ENCODE peak calls at places on chromosomes 12 and 14, in ten cellular contexts. Q is epithelial cell of proximal tubule, J is fibroblast of pulmonary artery, B is Peyer's patch, G is upper lobe of right lung, D is GM20000, M is nephron progenitor cell, W is right lobe of liver, L is AG04450, E is HFFc6. X is an unnamed sample.

GRCh38 chr12:127822743-127823433 is 444.1 kb upstream of the TMEM132C start:
- DNase-seq in Q (no peak), J (no peak), B (no peak), G (no peak), D (no peak), M (no peak), W (no peak), L (no peak), E (no peak), X (no peak)

GRCh38 chr14:70555890-70556289 is 21.1 kb upstream of the ADAM20 start:
- DNase-seq in Q (no peak), J (peak), B (no peak), G (no peak), D (no peak), M (no peak), W (no peak), L (no peak), E (no peak), X (no peak)

GRCh38 chr14:20743556-20743955 is 2.1 kb upstream of the EDDM3A start:
- DNase-seq in Q (no peak), J (no peak), B (no peak), G (no peak), D (no peak), M (no peak), W (no peak), L (no peak), E (no peak), X (no peak)

GRCh38 chr14:89324501-89325298 is 92.3 kb downstream of the FOXN3 start:
- DNase-seq in Q (no peak), J (no peak), B (no peak), G (no peak), D (peak), M (no peak), W (no peak), L (no peak), E (no peak), X (no peak)

GRCh38 chr14:61628192-61628591 is 67.1 kb upstream of the HIF1A start:
- DNase-seq in Q (no peak), J (peak), B (no peak), G (no peak), D (no peak), M (no peak), W (no peak), L (no peak), E (no peak), X (no peak)

GRCh38 chr12:132610051-132610759 is at the start of gene LRCOL1:
- DNase-seq in Q (no peak), J (peak), B (peak), G (peak), D (no peak), M (no peak), W (no peak), L (peak), E (peak), X (no peak)

GRCh38 chr12:58537278-58537677 is 383.0 kb downstream of the LRIG3 start:
- DNase-seq in Q (no peak), J (peak), B (no peak), G (no peak), D (no peak), M (no peak), W (no peak), L (peak), E (peak), X (no peak)

GRCh38 chr12:58877243-58877743 is 43.0 kb downstream of the LRIG3 start:
- DNase-seq in Q (peak), J (peak), B (no peak), G (no peak), D (no peak), M (no peak), W (peak), L (peak), E (peak), X (no peak)

GRCh38 chr12:3311027-3311402 is 180.0 kb upstream of the PRMT8 start:
- DNase-seq in Q (no peak), J (no peak), B (peak), G (no peak), D (no peak), M (no peak), W (no peak), L (no peak), E (no peak), X (no peak)

GRCh38 chr14:24339284-24340151 is at the start of gene RIPK3:
- DNase-seq in Q (no peak), J (no peak), B (peak), G (peak), D (peak), M (peak), W (no peak), L (no peak), E (no peak), X (no peak)

GRCh38 chr14:21055473-21056117 is 2.0 kb upstream of the RNASE8 start:
- DNase-seq in Q (no peak), J (no peak), B (no peak), G (no peak), D (no peak), M (no peak), W (peak), L (no peak), E (no peak), X (no peak)

GRCh38 chr14:104431351-104431928 is 148.1 kb upstream of the C14orf180 start:
- DNase-seq in Q (no peak), J (no peak), B (no peak), G (no peak), D (no peak), M (no peak), W (no peak), L (no peak), E (no peak), X (peak)

GRCh38 chr12:57726151-57726883 is 12.2 kb downstream of the AGAP2 start:
- DNase-seq in Q (no peak), J (peak), B (peak), G (peak), D (peak), M (peak), W (peak), L (peak), E (peak), X (peak)

GRCh38 chr14:68782091-68782981 is 10.5 kb downstream of the ZFP36L1 start:
- DNase-seq in Q (no peak), J (no peak), B (no peak), G (no peak), D (no peak), M (no peak), W (peak), L (no peak), E (no peak), X (no peak)

GRCh38 chr14:90159147-90159546 is 97.2 kb upstream of the PSMC1 start:
- DNase-seq in Q (no peak), J (no peak), B (no peak), G (no peak), D (no peak), M (no peak), W (no peak), L (no peak), E (no peak), X (no peak)

GRCh38 chr12:116201908-116202307 is 75.6 kb downstream of the MED13L start:
- DNase-seq in Q (no peak), J (no peak), B (no peak), G (no peak), D (no peak), M (no peak), W (no peak), L (no peak), E (peak), X (no peak)

GRCh38 chr14:70755655-70756054 is 53.7 kb downstream of the MAP3K9 start:
- DNase-seq in Q (no peak), J (no peak), B (no peak), G (no peak), D (no peak), M (no peak), W (no peak), L (no peak), E (no peak), X (no peak)

GRCh38 chr12:41552507-41553047 is 364.5 kb downstream of the PDZRN4 start:
- DNase-seq in Q (no peak), J (no peak), B (no peak), G (no peak), D (no peak), M (no peak), W (no peak), L (no peak), E (no peak), X (no peak)

GRCh38 chr12:89436062-89436461 is 83.8 kb upstream of the DUSP6 start:
- DNase-seq in Q (no peak), J (no peak), B (no peak), G (no peak), D (no peak), M (no peak), W (no peak), L (no peak), E (no peak), X (no peak)

GRCh38 chr14:56216631-56217379 is 98.6 kb downstream of the PELI2 start:
- DNase-seq in Q (no peak), J (peak), B (no peak), G (no peak), D (no peak), M (no peak), W (peak), L (no peak), E (no peak), X (no peak)

GRCh38 chr12:77033658-77034164 is 31.7 kb downstream of the E2F7 start:
- DNase-seq in Q (no peak), J (no peak), B (no peak), G (no peak), D (no peak), M (no peak), W (no peak), L (no peak), E (no peak), X (no peak)

GRCh38 chr14:30610719-30611388 is 11.3 kb upstream of the SCFD1 start:
- DNase-seq in Q (peak), J (peak), B (no peak), G (no peak), D (peak), M (no peak), W (peak), L (peak), E (peak), X (peak)

GRCh38 chr14:101604935-101605767 is 43.9 kb downstream of the DIO3 start:
- DNase-seq in Q (no peak), J (no peak), B (peak), G (no peak), D (no peak), M (no peak), W (peak), L (no peak), E (no peak), X (no peak)

GRCh38 chr12:52969828-52970569 is 21.1 kb downstream of the KRT18 start:
- DNase-seq in Q (no peak), J (no peak), B (peak), G (no peak), D (no peak), M (peak), W (peak), L (no peak), E (no peak), X (no peak)

GRCh38 chr14:99772371-99773283 is 20.6 kb upstream of the EML1 start:
- DNase-seq in Q (no peak), J (no peak), B (no peak), G (no peak), D (no peak), M (no peak), W (no peak), L (no peak), E (no peak), X (no peak)

GRCh38 chr12:8912910-8913309 is 1.4 kb upstream of the PHC1 start:
- DNase-seq in Q (no peak), J (no peak), B (no peak), G (no peak), D (peak), M (no peak), W (no peak), L (no peak), E (no peak), X (no peak)

GRCh38 chr12:106646472-106646871 is 63.7 kb downstream of the RFX4 start:
- DNase-seq in Q (no peak), J (no peak), B (no peak), G (no peak), D (no peak), M (no peak), W (no peak), L (no peak), E (no peak), X (no peak)

GRCh38 chr12:107207931-107208515 is 114.7 kb upstream of the CRY1 start:
- DNase-seq in Q (no peak), J (no peak), B (no peak), G (no peak), D (no peak), M (no peak), W (no peak), L (no peak), E (no peak), X (no peak)

GRCh38 chr14:74290415-74290814 is 12.3 kb downstream of the ABCD4 start:
- DNase-seq in Q (no peak), J (peak), B (no peak), G (no peak), D (no peak), M (peak), W (no peak), L (no peak), E (no peak), X (no peak)

GRCh38 chr14:55094630-55095157 is 34.4 kb upstream of the LGALS3 start:
- DNase-seq in Q (no peak), J (no peak), B (no peak), G (no peak), D (no peak), M (no peak), W (no peak), L (peak), E (peak), X (no peak)

GRCh38 chr14:94748667-94749347 is 21.1 kb downstream of the GSC start:
- DNase-seq in Q (no peak), J (no peak), B (no peak), G (no peak), D (no peak), M (peak), W (peak), L (no peak), E (no peak), X (no peak)

GRCh38 chr12:49518914-49519573 is 19.8 kb upstream of the KCNH3 start:
- DNase-seq in Q (no peak), J (peak), B (no peak), G (no peak), D (no peak), M (no peak), W (no peak), L (no peak), E (peak), X (no peak)

GRCh38 chr12:28742791-28743190 is 406.3 kb upstream of the FAR2 start:
- DNase-seq in Q (peak), J (no peak), B (no peak), G (no peak), D (no peak), M (no peak), W (no peak), L (no peak), E (no peak), X (no peak)

GRCh38 chr14:23670489-23670888 is 34.3 kb downstream of the DHRS2 start:
- DNase-seq in Q (no peak), J (no peak), B (no peak), G (no peak), D (no peak), M (no peak), W (no peak), L (no peak), E (no peak), X (no peak)

GRCh38 chr12:95918194-95918993 is 24.0 kb downstream of the CCDC38 start:
- DNase-seq in Q (no peak), J (peak), B (no peak), G (no peak), D (peak), M (peak), W (peak), L (no peak), E (peak), X (peak)

DNA sequence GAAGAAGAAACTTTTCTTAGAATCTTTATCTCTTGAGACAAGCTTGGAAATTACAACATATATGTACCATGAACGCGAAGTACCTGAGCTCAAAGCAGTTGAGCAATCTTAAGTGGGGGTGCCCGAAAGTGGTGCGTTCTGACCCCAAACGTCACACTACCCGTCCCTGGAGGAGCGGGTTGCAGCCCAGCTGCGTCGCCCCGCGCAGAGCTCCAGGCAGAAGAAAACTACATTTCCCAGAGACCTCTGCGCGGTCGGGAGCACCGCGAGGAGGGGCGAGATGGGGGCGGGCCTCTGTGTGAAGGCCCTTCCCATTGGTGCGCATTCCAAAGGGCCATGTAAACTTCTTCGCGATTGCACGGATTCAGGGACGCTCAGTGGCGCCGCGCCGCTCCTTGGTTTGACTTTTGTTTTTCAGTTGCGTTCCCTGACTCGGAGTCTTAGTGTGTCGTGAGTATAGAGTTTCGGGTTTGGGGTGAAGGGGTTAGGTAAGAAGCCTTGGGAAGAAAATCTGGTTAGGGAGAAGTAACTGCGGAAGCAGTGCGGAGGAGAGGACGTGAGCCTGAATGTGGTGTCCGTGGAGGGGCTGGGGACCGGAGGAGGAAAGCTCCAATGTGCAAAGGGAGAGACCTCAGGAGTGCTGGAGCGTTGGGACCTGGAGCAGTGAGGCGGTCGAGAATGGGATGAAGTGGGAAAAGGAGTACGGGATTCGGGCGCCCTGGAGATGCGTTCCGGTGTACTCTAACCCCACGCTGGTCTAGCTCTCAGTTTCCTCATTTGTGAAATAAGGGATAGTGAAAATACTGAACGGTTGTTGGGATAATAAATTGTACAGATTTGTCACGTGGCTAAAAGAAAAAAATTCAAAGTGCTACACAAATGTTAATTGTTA is at the start of gene CCDC77:
- DNase-seq in Q (peak), J (peak), B (peak), G (peak), D (peak), M (peak), W (peak), L (peak), E (peak), X (peak)
- TF ChIP-seq CTCF in Q (no peak), J (peak), B (no peak), G (peak), D (no peak), M (no peak), W (peak), L (peak), E (no peak), X (no peak)

GRCh38 chr12:47854531-47854930 is 34.8 kb upstream of the HDAC7 start:
- DNase-seq in Q (no peak), J (no peak), B (no peak), G (no peak), D (no peak), M (no peak), W (no peak), L (no peak), E (no peak), X (no peak)

GRCh38 chr12:47856721-47857575 is 37.2 kb upstream of the HDAC7 start:
- DNase-seq in Q (no peak), J (no peak), B (no peak), G (no peak), D (no peak), M (no peak), W (no peak), L (no peak), E (no peak), X (no peak)

GRCh38 chr12:47858511-47859266 is 39.0 kb upstream of the HDAC7 start:
- DNase-seq in Q (no peak), J (no peak), B (no peak), G (no peak), D (no peak), M (no peak), W (peak), L (no peak), E (no peak), X (no peak)

GRCh38 chr12:47856094-47856493 is 36.4 kb upstream of the HDAC7 start:
- DNase-seq in Q (no peak), J (no peak), B (no peak), G (no peak), D (no peak), M (no peak), W (no peak), L (no peak), E (no peak), X (no peak)

GRCh38 chr12:47855502-47855901 is 35.8 kb upstream of the HDAC7 start:
- DNase-seq in Q (no peak), J (no peak), B (no peak), G (no peak), D (no peak), M (no peak), W (no peak), L (no peak), E (no peak), X (no peak)
- TF ChIP-seq CTCF in Q (no peak), J (no peak), B (no peak), G (no peak), D (no peak), M (no peak), W (peak), L (no peak), E (no peak), X (no peak)

GRCh38 chr14:43692706-43693105 is 814.4 kb downstream of the FSCB start:
- DNase-seq in Q (no peak), J (peak), B (no peak), G (no peak), D (no peak), M (no peak), W (no peak), L (no peak), E (no peak), X (no peak)

DNA sequence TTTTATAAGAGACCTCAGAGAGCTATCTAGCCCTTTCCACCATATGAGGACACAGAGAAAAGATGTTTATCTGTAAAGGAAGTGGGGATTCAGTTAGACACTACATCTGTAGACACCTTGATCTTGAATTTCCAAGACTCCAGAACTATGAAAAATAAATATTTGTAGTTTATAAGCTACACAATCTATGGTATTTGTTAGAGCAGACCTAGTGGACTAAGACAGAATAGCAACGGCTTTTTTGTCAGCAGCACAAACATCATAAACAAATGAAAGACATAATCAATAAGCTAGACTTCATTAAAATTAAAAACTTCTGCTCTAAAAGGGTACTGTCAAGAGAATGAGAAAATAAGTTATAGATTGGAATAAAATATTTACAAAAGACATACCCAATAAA is 810.1 kb downstream of the FSCB start:
- DNase-seq in Q (no peak), J (no peak), B (no peak), G (no peak), D (no peak), M (no peak), W (no peak), L (no peak), E (no peak), X (no peak)
- TF ChIP-seq CTCF in Q (no peak), J (no peak), B (peak), G (no peak), D (no peak), M (no peak), W (no peak), L (no peak), E (peak), X (no peak)

GRCh38 chr14:67705211-67705610 is 3.5 kb downstream of the RDH12 start:
- DNase-seq in Q (no peak), J (no peak), B (no peak), G (no peak), D (no peak), M (no peak), W (no peak), L (no peak), E (no peak), X (no peak)

GRCh38 chr14:67710209-67710608 is 8.5 kb downstream of the RDH12 start:
- DNase-seq in Q (no peak), J (no peak), B (no peak), G (no peak), D (no peak), M (no peak), W (no peak), L (no peak), E (no peak), X (no peak)

GRCh38 chr14:67704018-67704417 is 2.3 kb downstream of the RDH12 start:
- DNase-seq in Q (no peak), J (no peak), B (no peak), G (no peak), D (no peak), M (no peak), W (no peak), L (no peak), E (no peak), X (no peak)

DNA sequence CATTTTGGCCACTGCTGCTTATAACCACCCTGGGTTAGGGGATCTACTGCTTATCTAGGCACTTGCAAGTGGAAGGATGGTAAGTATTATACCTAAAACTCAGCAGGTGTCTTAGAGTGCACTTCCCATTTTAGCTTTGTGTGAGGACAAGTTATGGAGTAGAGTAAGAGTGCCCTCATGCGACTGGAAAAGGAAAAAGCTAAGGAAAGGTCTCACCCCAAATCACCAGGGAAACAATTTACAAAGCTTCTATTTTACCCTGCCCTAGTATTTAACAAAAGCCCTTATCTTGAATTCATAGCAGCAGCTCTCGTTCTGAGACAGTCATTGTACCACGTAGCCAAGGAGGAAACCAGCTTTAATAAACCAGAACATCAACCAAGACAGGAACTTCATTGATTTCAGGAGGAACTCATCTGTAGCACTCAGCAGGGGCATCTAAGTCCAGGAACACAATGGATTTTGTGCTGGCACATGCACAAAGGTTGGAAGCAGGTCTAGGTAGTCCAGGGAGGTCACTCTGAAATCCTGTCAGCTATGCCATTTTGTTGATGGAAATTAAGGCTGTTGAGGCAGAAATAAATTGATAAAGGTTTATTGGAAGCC is 2.9 kb downstream of the RDH12 start:
- DNase-seq in Q (no peak), J (peak), B (no peak), G (no peak), D (peak), M (no peak), W (no peak), L (no peak), E (peak), X (peak)
- TF ChIP-seq CTCF in Q (peak), J (peak), B (peak), G (peak), D (peak), M (peak), W (peak), L (peak), E (peak), X (peak)

X was measured in CD14-positive monocyte.